ENCODE peak calls at places on chromosomes 4 and X, in four cellular contexts. I, J, R and L are unnamed samples.

GRCh38 chr4:166064706-166065105 is 191.7 kb downstream of the TLL1 start:
- DNase-seq in I (no peak), J (no peak), R (no peak), L (no peak)

GRCh38 chrX:50157545-50158125 is 43.2 kb downstream of the AKAP4 start:
- DNase-seq in I (no peak), J (no peak), R (no peak), L (no peak)

GRCh38 chr4:38128478-38129451 is 168.6 kb downstream of the PTTG2 start:
- DNase-seq in I (no peak), J (peak), R (no peak), L (peak)

GRCh38 chrX:41001327-41001726 is 83.9 kb upstream of the USP9X start:
- DNase-seq in I (no peak), J (no peak), R (no peak), L (peak)

GRCh38 chr4:163758032-163758431 is 263.5 kb downstream of the TMA16 start:
- DNase-seq in I (no peak), J (no peak), R (no peak), L (no peak)

GRCh38 chrX:71053217-71053621 is 14.9 kb downstream of the SNX12 start:
- DNase-seq in I (no peak), J (peak), R (no peak), L (no peak)

GRCh38 chrX:20951016-20951795 is 423.0 kb upstream of the CNKSR2 start:
- DNase-seq in I (no peak), J (no peak), R (no peak), L (no peak)

GRCh38 chr4:7170012-7170411 is 22.3 kb upstream of the SORCS2 start:
- DNase-seq in I (no peak), J (no peak), R (no peak), L (no peak)

GRCh38 chrX:119753639-119754257 is 4.6 kb upstream of the SOWAHD start:
- DNase-seq in I (peak), J (peak), R (peak), L (peak)

GRCh38 chrX:134512566-134512965 is 52.6 kb downstream of the HPRT1 start:
- DNase-seq in I (no peak), J (no peak), R (no peak), L (peak)

GRCh38 chr4:150078996-150079581 is 844 bp downstream of the DCLK2 start:
- DNase-seq in I (peak), J (peak), R (no peak), L (no peak)

GRCh38 chrX:13647709-13648212 is 5.2 kb upstream of the TCEANC start:
- DNase-seq in I (no peak), J (no peak), R (peak), L (peak)

GRCh38 chr4:24488399-24489164 is 95.8 kb downstream of the DHX15 start:
- DNase-seq in I (peak), J (peak), R (peak), L (peak)

GRCh38 chrX:16594490-16594889 is 55.5 kb upstream of the S100G start:
- DNase-seq in I (peak), J (no peak), R (no peak), L (no peak)

GRCh38 chr4:121951570-121952110 is at the start of gene TRPC3:
- DNase-seq in I (peak), J (peak), R (peak), L (no peak)
- TF ChIP-seq FOXJ3 in I (no peak), J (no peak), R (no peak), L (no peak)

GRCh38 chr4:120977435-120977997 is 55.0 kb upstream of the PRDM5 start:
- DNase-seq in I (peak), J (peak), R (no peak), L (peak)
- TF ChIP-seq FOXJ3 in I (no peak), J (no peak), R (no peak), L (no peak)

GRCh38 chr4:72112514-72113156 is 80.8 kb downstream of the NPFFR2 start:
- DNase-seq in I (no peak), J (no peak), R (peak), L (peak)
- TF ChIP-seq FOXJ3 in I (no peak), J (no peak), R (no peak), L (no peak)

GRCh38 chrX:154534526-154535322 is 11.9 kb downstream of the G6PD start:
- DNase-seq in I (peak), J (peak), R (peak), L (peak)
- TF ChIP-seq FOXJ3 in I (no peak), J (no peak), R (no peak), L (no peak)

GRCh38 chr4:182862921-182863320 is 54.3 kb downstream of the DCTD start:
- DNase-seq in I (no peak), J (no peak), R (no peak), L (no peak)
- TF ChIP-seq FOXJ3 in I (no peak), J (no peak), R (no peak), L (no peak)